ENCODE peak calls at places on chromosomes 7 and 10, in four cellular contexts. T, O, M and N are unnamed samples.

GRCh38 chr10:77984986-77985385 is 44.3 kb downstream of the POLR3A start:
- DNase-seq in M (no peak), O (no peak), T (no peak), N (no peak)

GRCh38 chr7:4159761-4160554 is 522.1 kb upstream of the FOXK1 start:
- DNase-seq in T (no peak), O (no peak), M (no peak), N (no peak)

GRCh38 chr10:35271086-35271834 is 65.0 kb upstream of the CCNY start:
- DNase-seq in O (no peak), M (no peak), T (no peak), N (no peak)

GRCh38 chr7:56051339-56052191 is at the start of the genes CCT6A and PSPH:
- DNase-seq in O (peak), T (peak), M (peak), N (peak)

GRCh38 chr7:146366938-146367337 is 250.3 kb downstream of the CNTNAP2 start:
- DNase-seq in T (no peak), M (no peak), O (no peak), N (no peak)

GRCh38 chr10:12042409-12042796 is 206 bp downstream of the UPF2 start:
- DNase-seq in M (peak), O (no peak), T (peak), N (no peak)

GRCh38 chr10:80468002-80468401 is 13.9 kb downstream of the TSPAN14 start:
- DNase-seq in T (no peak), O (peak), M (no peak), N (no peak)

GRCh38 chr10:117214401-117214800 is 17.1 kb downstream of the KCNK18 start:
- DNase-seq in M (no peak), T (no peak), O (no peak), N (no peak)

GRCh38 chr7:41451826-41452225 is 251.1 kb downstream of the INHBA start:
- DNase-seq in O (no peak), M (no peak), T (no peak), N (no peak)

GRCh38 chr7:105723582-105723981 is 142.3 kb upstream of the EFCAB10 start:
- DNase-seq in T (no peak), M (no peak), O (peak), N (no peak)

GRCh38 chr7:2967705-2968104 is 76.0 kb downstream of the CARD11 start:
- DNase-seq in T (no peak), M (no peak), O (no peak), N (no peak)

GRCh38 chr7:144835166-144835611 is 664 bp downstream of the TPK1 start:
- DNase-seq in M (no peak), T (no peak), O (peak), N (peak)

GRCh38 chr10:9613338-9613737 is 1404.3 kb upstream of the CELF2 start:
- DNase-seq in M (no peak), T (no peak), O (no peak), N (no peak)

GRCh38 chr7:27808626-27809025 is 68.7 kb downstream of the TAX1BP1 start:
- DNase-seq in O (no peak), M (no peak), T (no peak), N (no peak)

GRCh38 chr10:16408379-16408778 is 28.4 kb upstream of the PTER start:
- DNase-seq in O (no peak), T (no peak), M (no peak), N (no peak)

GRCh38 chr10:94094540-94094939 is 100.8 kb downstream of the PLCE1 start:
- DNase-seq in T (no peak), M (no peak), O (no peak), N (no peak)

GRCh38 chr7:25091757-25092156 is 33.3 kb downstream of the CYCS start:
- DNase-seq in T (no peak), O (no peak), M (no peak), N (no peak)

GRCh38 chr7:37901236-37901827 is 15.3 kb downstream of the SFRP4 start:
- DNase-seq in O (no peak), T (no peak), M (no peak), N (peak)

GRCh38 chr10:128569546-128569945 is 443.3 kb upstream of the MKI67 start:
- DNase-seq in O (no peak), M (no peak), T (no peak), N (no peak)

GRCh38 chr10:66218258-66218657 is 707.6 kb upstream of the LRRTM3 start:
- DNase-seq in O (no peak), T (no peak), M (no peak), N (no peak)

GRCh38 chr7:151139071-151139521 is 28.4 kb downstream of the GBX1 start:
- DNase-seq in T (no peak), O (no peak), M (no peak), N (no peak)